ENCODE peak calls at places on chromosomes 1 and 21, in ten cellular contexts. One of them, this sample, is unnamed.

GRCh38 chr1:58763214-58763613 is 20.6 kb downstream of the JUN start:
- DNase-seq in EL: peak
- DNase-seq in activated CD8-positive, alpha-beta memory T cell treated with anti-CD3 and anti-CD28 coated beads, Interleukin-2, amount 10 ng/mL, durations not matched to agents 7 days and 5 days: no peak
- DNase-seq in posterior vena cava: no peak
- DNase-seq in germinal center: no peak
- DNase-seq in mucosa of descending colon: no peak
- DNase-seq in memory B cell: no peak
- DNase-seq in NCI-H1092 treated with DMSO at 0.1 percent for 48 hours: no peak
- DNase-seq in fibroblast of the aortic adventitia: peak
- DNase-seq in RPMI8226: no peak
- DNase-seq in this sample: peak

GRCh38 chr1:18597159-18598042 is 33.2 kb upstream of the PAX7 start:
- DNase-seq in EL: peak
- DNase-seq in activated CD8-positive, alpha-beta memory T cell treated with anti-CD3 and anti-CD28 coated beads, Interleukin-2, amount 10 ng/mL, durations not matched to agents 7 days and 5 days: peak
- DNase-seq in posterior vena cava: peak
- DNase-seq in germinal center: peak
- DNase-seq in mucosa of descending colon: peak
- DNase-seq in memory B cell: peak
- DNase-seq in NCI-H1092 treated with DMSO at 0.1 percent for 48 hours: peak
- DNase-seq in fibroblast of the aortic adventitia: peak
- DNase-seq in RPMI8226: peak
- DNase-seq in this sample: peak

GRCh38 chr1:212109713-212110112 is 74.2 kb downstream of the DTL start:
- DNase-seq in EL: no peak
- DNase-seq in activated CD8-positive, alpha-beta memory T cell treated with anti-CD3 and anti-CD28 coated beads, Interleukin-2, amount 10 ng/mL, durations not matched to agents 7 days and 5 days: no peak
- DNase-seq in posterior vena cava: no peak
- DNase-seq in germinal center: no peak
- DNase-seq in mucosa of descending colon: no peak
- DNase-seq in memory B cell: no peak
- DNase-seq in NCI-H1092 treated with DMSO at 0.1 percent for 48 hours: no peak
- DNase-seq in fibroblast of the aortic adventitia: no peak
- DNase-seq in RPMI8226: no peak
- DNase-seq in this sample: no peak

GRCh38 chr1:21051177-21051576 is 125.5 kb downstream of the EIF4G3 start:
- DNase-seq in EL: no peak
- DNase-seq in activated CD8-positive, alpha-beta memory T cell treated with anti-CD3 and anti-CD28 coated beads, Interleukin-2, amount 10 ng/mL, durations not matched to agents 7 days and 5 days: no peak
- DNase-seq in posterior vena cava: no peak
- DNase-seq in germinal center: no peak
- DNase-seq in mucosa of descending colon: no peak
- DNase-seq in memory B cell: no peak
- DNase-seq in NCI-H1092 treated with DMSO at 0.1 percent for 48 hours: no peak
- DNase-seq in fibroblast of the aortic adventitia: no peak
- DNase-seq in RPMI8226: no peak
- DNase-seq in this sample: no peak

GRCh38 chr1:2554621-2555387 is 1.4 kb upstream of the TNFRSF14 start:
- DNase-seq in EL: no peak
- DNase-seq in activated CD8-positive, alpha-beta memory T cell treated with anti-CD3 and anti-CD28 coated beads, Interleukin-2, amount 10 ng/mL, durations not matched to agents 7 days and 5 days: peak
- DNase-seq in posterior vena cava: no peak
- DNase-seq in germinal center: peak
- DNase-seq in mucosa of descending colon: peak
- DNase-seq in memory B cell: no peak
- DNase-seq in NCI-H1092 treated with DMSO at 0.1 percent for 48 hours: no peak
- DNase-seq in fibroblast of the aortic adventitia: no peak
- DNase-seq in RPMI8226: peak
- DNase-seq in this sample: no peak

GRCh38 chr1:54922921-54923421 is 36.0 kb upstream of the DHCR24 start:
- DNase-seq in EL: no peak
- DNase-seq in activated CD8-positive, alpha-beta memory T cell treated with anti-CD3 and anti-CD28 coated beads, Interleukin-2, amount 10 ng/mL, durations not matched to agents 7 days and 5 days: no peak
- DNase-seq in posterior vena cava: no peak
- DNase-seq in germinal center: no peak
- DNase-seq in mucosa of descending colon: no peak
- DNase-seq in memory B cell: no peak
- DNase-seq in NCI-H1092 treated with DMSO at 0.1 percent for 48 hours: no peak
- DNase-seq in fibroblast of the aortic adventitia: peak
- DNase-seq in RPMI8226: no peak
- DNase-seq in this sample: no peak

GRCh38 chr1:234940841-234941240 is 187.8 kb downstream of the TOMM20 start:
- DNase-seq in EL: no peak
- DNase-seq in activated CD8-positive, alpha-beta memory T cell treated with anti-CD3 and anti-CD28 coated beads, Interleukin-2, amount 10 ng/mL, durations not matched to agents 7 days and 5 days: no peak
- DNase-seq in posterior vena cava: no peak
- DNase-seq in germinal center: no peak
- DNase-seq in mucosa of descending colon: no peak
- DNase-seq in memory B cell: no peak
- DNase-seq in NCI-H1092 treated with DMSO at 0.1 percent for 48 hours: no peak
- DNase-seq in fibroblast of the aortic adventitia: no peak
- DNase-seq in RPMI8226: no peak
- DNase-seq in this sample: no peak

GRCh38 chr1:183198463-183198862 is 12.4 kb downstream of the LAMC2 start:
- DNase-seq in EL: no peak
- DNase-seq in activated CD8-positive, alpha-beta memory T cell treated with anti-CD3 and anti-CD28 coated beads, Interleukin-2, amount 10 ng/mL, durations not matched to agents 7 days and 5 days: no peak
- DNase-seq in posterior vena cava: no peak
- DNase-seq in germinal center: no peak
- DNase-seq in mucosa of descending colon: no peak
- DNase-seq in memory B cell: no peak
- DNase-seq in NCI-H1092 treated with DMSO at 0.1 percent for 48 hours: no peak
- DNase-seq in fibroblast of the aortic adventitia: peak
- DNase-seq in RPMI8226: no peak
- DNase-seq in this sample: peak

GRCh38 chr1:66533804-66534745 is at the start of gene SGIP1:
- DNase-seq in EL: peak
- DNase-seq in activated CD8-positive, alpha-beta memory T cell treated with anti-CD3 and anti-CD28 coated beads, Interleukin-2, amount 10 ng/mL, durations not matched to agents 7 days and 5 days: no peak
- DNase-seq in posterior vena cava: peak
- DNase-seq in germinal center: no peak
- DNase-seq in mucosa of descending colon: peak
- DNase-seq in memory B cell: no peak
- DNase-seq in NCI-H1092 treated with DMSO at 0.1 percent for 48 hours: peak
- DNase-seq in fibroblast of the aortic adventitia: peak
- DNase-seq in RPMI8226: no peak
- DNase-seq in this sample: peak

GRCh38 chr21:30306821-30307330 is 13.2 kb downstream of the KRTAP26-1 start:
- DNase-seq in EL: no peak
- DNase-seq in activated CD8-positive, alpha-beta memory T cell treated with anti-CD3 and anti-CD28 coated beads, Interleukin-2, amount 10 ng/mL, durations not matched to agents 7 days and 5 days: no peak
- DNase-seq in posterior vena cava: no peak
- DNase-seq in germinal center: no peak
- DNase-seq in mucosa of descending colon: no peak
- DNase-seq in memory B cell: no peak
- DNase-seq in NCI-H1092 treated with DMSO at 0.1 percent for 48 hours: peak
- DNase-seq in fibroblast of the aortic adventitia: no peak
- DNase-seq in RPMI8226: peak
- DNase-seq in this sample: no peak

GRCh38 chr1:225182701-225183100 is 245.1 kb downstream of the LBR start:
- DNase-seq in EL: no peak
- DNase-seq in activated CD8-positive, alpha-beta memory T cell treated with anti-CD3 and anti-CD28 coated beads, Interleukin-2, amount 10 ng/mL, durations not matched to agents 7 days and 5 days: no peak
- DNase-seq in posterior vena cava: no peak
- DNase-seq in germinal center: no peak
- DNase-seq in mucosa of descending colon: no peak
- DNase-seq in memory B cell: no peak
- DNase-seq in NCI-H1092 treated with DMSO at 0.1 percent for 48 hours: no peak
- DNase-seq in fibroblast of the aortic adventitia: no peak
- DNase-seq in RPMI8226: no peak
- DNase-seq in this sample: no peak

GRCh38 chr1:237074371-237075117 is 32.6 kb downstream of the RYR2 start:
- DNase-seq in EL: no peak
- DNase-seq in activated CD8-positive, alpha-beta memory T cell treated with anti-CD3 and anti-CD28 coated beads, Interleukin-2, amount 10 ng/mL, durations not matched to agents 7 days and 5 days: no peak
- DNase-seq in posterior vena cava: no peak
- DNase-seq in germinal center: no peak
- DNase-seq in mucosa of descending colon: no peak
- DNase-seq in memory B cell: no peak
- DNase-seq in NCI-H1092 treated with DMSO at 0.1 percent for 48 hours: no peak
- DNase-seq in fibroblast of the aortic adventitia: no peak
- DNase-seq in RPMI8226: peak
- DNase-seq in this sample: no peak

GRCh38 chr1:150089846-150090520 is 22.4 kb downstream of the VPS45 start:
- DNase-seq in EL: no peak
- DNase-seq in activated CD8-positive, alpha-beta memory T cell treated with anti-CD3 and anti-CD28 coated beads, Interleukin-2, amount 10 ng/mL, durations not matched to agents 7 days and 5 days: no peak
- DNase-seq in posterior vena cava: no peak
- DNase-seq in germinal center: peak
- DNase-seq in mucosa of descending colon: no peak
- DNase-seq in memory B cell: no peak
- DNase-seq in NCI-H1092 treated with DMSO at 0.1 percent for 48 hours: no peak
- DNase-seq in fibroblast of the aortic adventitia: no peak
- DNase-seq in RPMI8226: peak
- DNase-seq in this sample: no peak

GRCh38 chr1:51303315-51303714 is 27.0 kb downstream of the TTC39A start:
- DNase-seq in EL: no peak
- DNase-seq in activated CD8-positive, alpha-beta memory T cell treated with anti-CD3 and anti-CD28 coated beads, Interleukin-2, amount 10 ng/mL, durations not matched to agents 7 days and 5 days: no peak
- DNase-seq in posterior vena cava: no peak
- DNase-seq in germinal center: no peak
- DNase-seq in mucosa of descending colon: no peak
- DNase-seq in memory B cell: no peak
- DNase-seq in NCI-H1092 treated with DMSO at 0.1 percent for 48 hours: no peak
- DNase-seq in fibroblast of the aortic adventitia: no peak
- DNase-seq in RPMI8226: no peak
- DNase-seq in this sample: no peak

GRCh38 chr1:45016090-45016697 is 4.1 kb downstream of the UROD start:
- DNase-seq in EL: no peak
- DNase-seq in activated CD8-positive, alpha-beta memory T cell treated with anti-CD3 and anti-CD28 coated beads, Interleukin-2, amount 10 ng/mL, durations not matched to agents 7 days and 5 days: peak
- DNase-seq in posterior vena cava: no peak
- DNase-seq in germinal center: no peak
- DNase-seq in mucosa of descending colon: no peak
- DNase-seq in memory B cell: no peak
- DNase-seq in NCI-H1092 treated with DMSO at 0.1 percent for 48 hours: no peak
- DNase-seq in fibroblast of the aortic adventitia: no peak
- DNase-seq in RPMI8226: no peak
- DNase-seq in this sample: no peak

GRCh38 chr1:2110191-2110737 is 60.1 kb downstream of the PRKCZ start:
- DNase-seq in EL: no peak
- DNase-seq in activated CD8-positive, alpha-beta memory T cell treated with anti-CD3 and anti-CD28 coated beads, Interleukin-2, amount 10 ng/mL, durations not matched to agents 7 days and 5 days: no peak
- DNase-seq in posterior vena cava: no peak
- DNase-seq in germinal center: no peak
- DNase-seq in mucosa of descending colon: peak
- DNase-seq in memory B cell: no peak
- DNase-seq in NCI-H1092 treated with DMSO at 0.1 percent for 48 hours: no peak
- DNase-seq in fibroblast of the aortic adventitia: no peak
- DNase-seq in RPMI8226: no peak
- DNase-seq in this sample: no peak

GRCh38 chr1:6918286-6918907 is 133.1 kb downstream of the CAMTA1 start:
- DNase-seq in EL: no peak
- DNase-seq in activated CD8-positive, alpha-beta memory T cell treated with anti-CD3 and anti-CD28 coated beads, Interleukin-2, amount 10 ng/mL, durations not matched to agents 7 days and 5 days: no peak
- DNase-seq in posterior vena cava: no peak
- DNase-seq in germinal center: no peak
- DNase-seq in mucosa of descending colon: no peak
- DNase-seq in memory B cell: no peak
- DNase-seq in NCI-H1092 treated with DMSO at 0.1 percent for 48 hours: no peak
- DNase-seq in fibroblast of the aortic adventitia: peak
- DNase-seq in RPMI8226: peak
- DNase-seq in this sample: peak

GRCh38 chr1:156712626-156713025 is 7.2 kb upstream of the CRABP2 start:
- DNase-seq in EL: peak
- DNase-seq in activated CD8-positive, alpha-beta memory T cell treated with anti-CD3 and anti-CD28 coated beads, Interleukin-2, amount 10 ng/mL, durations not matched to agents 7 days and 5 days: no peak
- DNase-seq in posterior vena cava: no peak
- DNase-seq in germinal center: no peak
- DNase-seq in mucosa of descending colon: no peak
- DNase-seq in memory B cell: no peak
- DNase-seq in NCI-H1092 treated with DMSO at 0.1 percent for 48 hours: no peak
- DNase-seq in fibroblast of the aortic adventitia: peak
- DNase-seq in RPMI8226: no peak
- DNase-seq in this sample: no peak

GRCh38 chr1:225470691-225471452 is 43.0 kb upstream of the LBR start:
- DNase-seq in EL: no peak
- DNase-seq in activated CD8-positive, alpha-beta memory T cell treated with anti-CD3 and anti-CD28 coated beads, Interleukin-2, amount 10 ng/mL, durations not matched to agents 7 days and 5 days: no peak
- DNase-seq in posterior vena cava: no peak
- DNase-seq in germinal center: no peak
- DNase-seq in mucosa of descending colon: no peak
- DNase-seq in memory B cell: no peak
- DNase-seq in NCI-H1092 treated with DMSO at 0.1 percent for 48 hours: no peak
- DNase-seq in fibroblast of the aortic adventitia: no peak
- DNase-seq in RPMI8226: no peak
- DNase-seq in this sample: no peak

GRCh38 chr1:95832370-95832769 is 598.4 kb downstream of the RWDD3 start:
- DNase-seq in EL: no peak
- DNase-seq in activated CD8-positive, alpha-beta memory T cell treated with anti-CD3 and anti-CD28 coated beads, Interleukin-2, amount 10 ng/mL, durations not matched to agents 7 days and 5 days: no peak
- DNase-seq in posterior vena cava: no peak
- DNase-seq in germinal center: no peak
- DNase-seq in mucosa of descending colon: no peak
- DNase-seq in memory B cell: no peak
- DNase-seq in NCI-H1092 treated with DMSO at 0.1 percent for 48 hours: no peak
- DNase-seq in fibroblast of the aortic adventitia: no peak
- DNase-seq in RPMI8226: no peak
- DNase-seq in this sample: no peak

This sample was measured in LHCN-M2.